ENCODE peak calls at places on chromosome 19, in seven cellular contexts. One of them, this sample, is unnamed.

GRCh38 chr19:28612275-28612769 is 600.6 kb downstream of the UQCRFS1 start:
- DNase-seq in K562: no peak
- DNase-seq in A549: no peak
- DNase-seq in PC-3: no peak
- DNase-seq in neural progenitor cell: no peak
- DNase-seq in PC-9: no peak
- DNase-seq in H9: no peak
- DNase-seq in this sample: no peak

GRCh38 chr19:46618670-46619231 is 6.1 kb downstream of the PTGIR start:
- DNase-seq in K562: no peak
- DNase-seq in A549: no peak
- DNase-seq in PC-3: no peak
- DNase-seq in neural progenitor cell: no peak
- DNase-seq in PC-9: peak; percentile 39
- DNase-seq in H9: no peak
- DNase-seq in this sample: peak; percentile 25

GRCh38 chr19:5434970-5435641 is 20.1 kb upstream of the ZNRF4 start:
- DNase-seq in K562: peak; percentile 71
- DNase-seq in A549: peak; percentile 86
- DNase-seq in PC-3: peak; percentile 88
- DNase-seq in neural progenitor cell: no peak
- DNase-seq in PC-9: no peak
- DNase-seq in H9: no peak
- DNase-seq in this sample: peak; percentile 96

GRCh38 chr19:55058781-55059610 is 4.0 kb downstream of the RDH13 start:
- DNase-seq in K562: no peak
- DNase-seq in A549: no peak
- DNase-seq in PC-3: no peak
- DNase-seq in neural progenitor cell: no peak
- DNase-seq in PC-9: no peak
- DNase-seq in H9: no peak
- DNase-seq in this sample: no peak

GRCh38 chr19:46453661-46454060 is 17.7 kb downstream of the PNMA8A start:
- DNase-seq in K562: no peak
- DNase-seq in A549: no peak
- DNase-seq in PC-3: no peak
- DNase-seq in neural progenitor cell: no peak
- DNase-seq in PC-9: no peak
- DNase-seq in H9: no peak
- DNase-seq in this sample: no peak

GRCh38 chr19:16470911-16471811 is 609 bp downstream of the EPS15L1 start:
- DNase-seq in K562: no peak
- DNase-seq in A549: no peak
- DNase-seq in PC-3: peak; percentile 42
- DNase-seq in neural progenitor cell: peak; percentile 44
- DNase-seq in PC-9: peak; percentile 60
- DNase-seq in H9: no peak
- DNase-seq in this sample: peak; percentile 30

GRCh38 chr19:50909240-50910070 is 1.7 kb downstream of the KLK4 start:
- DNase-seq in K562: peak; percentile 99
- DNase-seq in A549: peak; percentile 86
- DNase-seq in PC-3: peak; percentile 86
- DNase-seq in neural progenitor cell: peak; percentile 96
- DNase-seq in PC-9: peak; percentile 58
- DNase-seq in H9: peak; percentile 100
- DNase-seq in this sample: no peak

GRCh38 chr19:46022431-46023310 is at the start of gene PGLYRP1:
- DNase-seq in K562: no peak
- DNase-seq in A549: no peak
- DNase-seq in PC-3: no peak
- DNase-seq in neural progenitor cell: no peak
- DNase-seq in PC-9: no peak
- DNase-seq in H9: peak; percentile 56
- DNase-seq in this sample: no peak

GRCh38 chr19:35913589-35913988 is 5.5 kb upstream of the TYROBP start:
- DNase-seq in K562: no peak
- DNase-seq in A549: no peak
- DNase-seq in PC-3: peak; percentile 27
- DNase-seq in neural progenitor cell: no peak
- DNase-seq in PC-9: no peak
- DNase-seq in H9: no peak
- DNase-seq in this sample: peak; percentile 47

GRCh38 chr19:12872255-12872654 is 9.0 kb downstream of the DNASE2 start:
- DNase-seq in K562: peak; percentile 28
- DNase-seq in A549: no peak
- DNase-seq in PC-3: peak; percentile 25
- DNase-seq in neural progenitor cell: no peak
- DNase-seq in PC-9: peak; percentile 56
- DNase-seq in H9: no peak
- DNase-seq in this sample: no peak

GRCh38 chr19:5032101-5032967 is 63.4 kb downstream of the KDM4B start:
- DNase-seq in K562: no peak
- DNase-seq in A549: no peak
- DNase-seq in PC-3: no peak
- DNase-seq in neural progenitor cell: peak; percentile 29
- DNase-seq in PC-9: no peak
- DNase-seq in H9: no peak
- DNase-seq in this sample: no peak

GRCh38 chr19:53874384-53874995 is 6.8 kb downstream of the MYADM start:
- DNase-seq in K562: no peak
- DNase-seq in A549: no peak
- DNase-seq in PC-3: no peak
- DNase-seq in neural progenitor cell: no peak
- DNase-seq in PC-9: no peak
- DNase-seq in H9: no peak
- DNase-seq in this sample: no peak

GRCh38 chr19:10568444-10568825 is 344 bp downstream of the CDKN2D start:
- DNase-seq in K562: no peak
- DNase-seq in A549: no peak
- DNase-seq in PC-3: peak; percentile 50
- DNase-seq in neural progenitor cell: no peak
- DNase-seq in PC-9: no peak
- DNase-seq in H9: peak; percentile 69
- DNase-seq in this sample: no peak

GRCh38 chr19:46660008-46660517 is 919 bp downstream of the DACT3 start:
- DNase-seq in K562: peak; percentile 59
- DNase-seq in A549: no peak
- DNase-seq in PC-3: no peak
- DNase-seq in neural progenitor cell: peak; percentile 71
- DNase-seq in PC-9: no peak
- DNase-seq in H9: peak; percentile 60
- DNase-seq in this sample: no peak

GRCh38 chr19:19343762-19344161 is 23.1 kb downstream of the MAU2 start:
- DNase-seq in K562: no peak
- DNase-seq in A549: no peak
- DNase-seq in PC-3: no peak
- DNase-seq in neural progenitor cell: no peak
- DNase-seq in PC-9: no peak
- DNase-seq in H9: no peak
- DNase-seq in this sample: no peak

GRCh38 chr19:2416321-2417097 is 10.9 kb downstream of the TIMM13 start:
- DNase-seq in K562: no peak
- DNase-seq in A549: no peak
- DNase-seq in PC-3: no peak
- DNase-seq in neural progenitor cell: no peak
- DNase-seq in PC-9: no peak
- DNase-seq in H9: no peak
- DNase-seq in this sample: no peak

GRCh38 chr19:55536366-55536765 is 567 bp downstream of the SBK2 start:
- DNase-seq in K562: no peak
- DNase-seq in A549: no peak
- DNase-seq in PC-3: no peak
- DNase-seq in neural progenitor cell: no peak
- DNase-seq in PC-9: no peak
- DNase-seq in H9: no peak
- DNase-seq in this sample: no peak

GRCh38 chr19:7904074-7905020 is 670 bp downstream of the MAP2K7 start:
- DNase-seq in K562: peak; percentile 89
- DNase-seq in A549: no peak
- DNase-seq in PC-3: no peak
- DNase-seq in neural progenitor cell: peak; percentile 66
- DNase-seq in PC-9: no peak
- DNase-seq in H9: no peak
- DNase-seq in this sample: no peak

GRCh38 chr19:5106361-5106760 is 137.4 kb downstream of the KDM4B start:
- DNase-seq in K562: no peak
- DNase-seq in A549: no peak
- DNase-seq in PC-3: no peak
- DNase-seq in neural progenitor cell: no peak
- DNase-seq in PC-9: no peak
- DNase-seq in H9: no peak
- DNase-seq in this sample: no peak

GRCh38 chr19:12647490-12648071 is 19.0 kb downstream of the MAN2B1 start:
- DNase-seq in K562: peak; percentile 94
- DNase-seq in A549: no peak
- DNase-seq in PC-3: no peak
- DNase-seq in neural progenitor cell: peak; percentile 60
- DNase-seq in PC-9: peak; percentile 13
- DNase-seq in H9: peak; percentile 92
- DNase-seq in this sample: no peak

DNA sequence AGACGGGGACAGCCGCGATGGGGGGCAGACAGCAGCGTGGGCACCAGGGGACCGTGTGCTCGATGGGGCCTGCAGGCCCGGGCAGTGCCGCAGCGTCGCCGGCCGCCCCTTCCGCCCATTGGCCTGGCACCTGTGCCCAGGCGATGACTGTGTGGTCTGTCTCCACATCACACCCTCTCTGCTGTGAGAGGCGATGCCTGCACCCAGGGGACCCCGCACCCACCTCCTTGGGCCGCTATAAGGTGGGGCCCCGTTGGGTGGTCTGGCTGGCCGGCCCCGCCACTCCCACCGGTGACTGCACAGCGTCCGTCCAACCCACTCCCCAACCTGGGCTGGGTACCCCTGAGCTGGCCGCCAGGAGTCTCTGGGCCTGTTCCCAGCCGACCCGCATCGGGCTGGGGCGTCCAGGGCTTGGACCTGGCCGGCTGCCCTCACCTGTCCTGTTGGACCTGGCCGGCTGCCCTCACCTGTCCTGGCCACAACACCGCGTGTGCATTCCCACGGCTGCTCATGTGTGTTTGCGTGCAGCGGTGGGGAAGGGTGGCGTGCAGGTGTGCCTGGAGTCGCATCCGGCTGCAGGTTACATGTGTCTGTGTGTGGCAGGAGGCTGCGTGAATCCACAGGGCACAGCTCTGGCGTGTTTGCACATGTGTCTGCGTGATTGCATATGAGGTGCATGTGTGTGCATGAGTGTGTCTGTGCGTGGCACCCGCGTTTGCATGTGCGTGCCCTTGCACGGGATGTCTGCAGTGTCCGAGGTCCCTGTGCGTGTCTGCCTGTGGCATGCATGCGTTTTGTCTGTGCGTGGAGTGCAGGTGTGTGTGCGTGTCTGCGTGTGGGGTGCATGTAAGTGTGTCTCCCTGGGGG is 3.1 kb downstream of the EFNA2 start:
- DNase-seq in K562: no peak
- DNase-seq in A549: no peak
- DNase-seq in PC-3: no peak
- DNase-seq in neural progenitor cell: no peak
- DNase-seq in PC-9: no peak
- DNase-seq in H9: no peak
- DNase-seq in this sample: no peak
- H3K4me2 ChIP-seq in K562: no peak overlapping the region
- H3K4me2 ChIP-seq in A549: no peak overlapping the region
- H3K4me2 ChIP-seq in PC-3: no peak overlapping the region
- H3K4me2 ChIP-seq in neural progenitor cell: no peak overlapping the region
- H3K4me2 ChIP-seq in PC-9: no peak overlapping the region
- H3K4me2 ChIP-seq in H9: no peak overlapping the region
- H3K4me2 ChIP-seq in this sample: no peak overlapping the region

DNA sequence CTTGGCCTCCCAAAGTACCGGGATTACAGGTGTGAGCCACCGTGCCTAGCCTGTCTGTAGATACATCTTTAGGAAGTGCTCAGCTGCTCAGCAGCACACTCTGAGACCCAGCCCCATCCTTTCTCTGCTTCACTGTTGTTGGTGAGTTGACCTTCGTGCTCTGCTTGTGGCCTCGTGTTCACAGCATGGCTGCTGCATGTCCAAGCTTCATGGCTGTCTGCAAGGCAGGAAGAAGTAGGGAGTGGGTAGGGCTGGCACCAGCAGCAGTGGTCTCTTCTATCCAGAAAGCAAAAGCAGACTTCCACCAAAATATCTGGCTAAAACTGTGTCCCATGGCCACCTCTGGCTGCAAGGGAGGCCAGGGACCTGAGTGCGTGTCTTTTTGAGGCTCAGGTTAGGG is 14.2 kb downstream of the B3GNT8 start:
- DNase-seq in K562: no peak
- DNase-seq in A549: no peak
- DNase-seq in PC-3: no peak
- DNase-seq in neural progenitor cell: no peak
- DNase-seq in PC-9: no peak
- DNase-seq in H9: no peak
- DNase-seq in this sample: no peak
- H3K4me2 ChIP-seq in K562: no peak overlapping the region
- H3K4me2 ChIP-seq in A549: no peak overlapping the region
- H3K4me2 ChIP-seq in PC-3: no peak overlapping the region
- H3K4me2 ChIP-seq in neural progenitor cell: no peak overlapping the region
- H3K4me2 ChIP-seq in PC-9: no peak overlapping the region
- H3K4me2 ChIP-seq in H9: no peak overlapping the region
- H3K4me2 ChIP-seq in this sample: no peak overlapping the region

GRCh38 chr19:33390908-33391630 is 17.6 kb downstream of the CEBPG start:
- DNase-seq in K562: no peak
- DNase-seq in A549: no peak
- DNase-seq in PC-3: no peak
- DNase-seq in neural progenitor cell: no peak
- DNase-seq in PC-9: no peak
- DNase-seq in H9: no peak
- DNase-seq in this sample: no peak

GRCh38 chr19:33393286-33394005 is 19.9 kb downstream of the CEBPG start:
- DNase-seq in K562: no peak
- DNase-seq in A549: no peak
- DNase-seq in PC-3: no peak
- DNase-seq in neural progenitor cell: peak; percentile 35
- DNase-seq in PC-9: no peak
- DNase-seq in H9: no peak
- DNase-seq in this sample: no peak

GRCh38 chr19:33392341-33393285 is 19.1 kb downstream of the CEBPG start:
- DNase-seq in K562: peak; percentile 38
- DNase-seq in A549: no peak
- DNase-seq in PC-3: no peak
- DNase-seq in neural progenitor cell: no peak
- DNase-seq in PC-9: no peak
- DNase-seq in H9: no peak
- DNase-seq in this sample: no peak

GRCh38 chr19:33390120-33390907 is 16.8 kb downstream of the CEBPG start:
- DNase-seq in K562: no peak
- DNase-seq in A549: no peak
- DNase-seq in PC-3: no peak
- DNase-seq in neural progenitor cell: no peak
- DNase-seq in PC-9: no peak
- DNase-seq in H9: no peak
- DNase-seq in this sample: peak; percentile 14

GRCh38 chr19:33391631-33392249 is 18.2 kb downstream of the CEBPG start:
- DNase-seq in K562: no peak
- DNase-seq in A549: no peak
- DNase-seq in PC-3: no peak
- DNase-seq in neural progenitor cell: no peak
- DNase-seq in PC-9: no peak
- DNase-seq in H9: no peak
- DNase-seq in this sample: no peak
- H3K4me2 ChIP-seq in K562: no peak overlapping the region
- H3K4me2 ChIP-seq in A549: no peak overlapping the region
- H3K4me2 ChIP-seq in PC-3: no peak overlapping the region
- H3K4me2 ChIP-seq in neural progenitor cell: no peak overlapping the region
- H3K4me2 ChIP-seq in PC-9: no peak overlapping the region
- H3K4me2 ChIP-seq in H9: no peak overlapping the region
- H3K4me2 ChIP-seq in this sample: no peak overlapping the region

GRCh38 chr19:48502720-48503018 is 9.0 kb downstream of the LMTK3 start:
- DNase-seq in K562: no peak
- DNase-seq in A549: no peak
- DNase-seq in PC-3: no peak
- DNase-seq in neural progenitor cell: no peak
- DNase-seq in PC-9: no peak
- DNase-seq in H9: no peak
- DNase-seq in this sample: no peak
- H3K4me2 ChIP-seq in K562: peak overlapping the region; percentile 79
- H3K4me2 ChIP-seq in A549: peak overlapping the region; percentile 89
- H3K4me2 ChIP-seq in PC-3: peak overlapping the region; percentile 87
- H3K4me2 ChIP-seq in neural progenitor cell: peak overlapping the region; percentile 97
- H3K4me2 ChIP-seq in PC-9: peak overlapping the region; percentile 88
- H3K4me2 ChIP-seq in H9: peak overlapping the region; percentile 63
- H3K4me2 ChIP-seq in this sample: no peak overlapping the region